ENCODE peak calls at places on chromosomes 13 and 19, in eight cellular contexts. A, Y, K, E, S, J, V and I are unnamed samples.

GRCh38 chr19:37950471-37951175 is 43.6 kb downstream of the SIPA1L3 start:
- DNase-seq in E (no peak), K (no peak), A (no peak), S (no peak), Y (no peak), V (no peak), J (no peak), I (no peak)

GRCh38 chr13:24644051-24644450 is 36.2 kb upstream of the ATP12A start:
- DNase-seq in A (no peak), E (no peak), K (no peak), J (peak), V (no peak), Y (no peak), S (no peak), I (peak)

GRCh38 chr19:39167461-39168257 is 29.1 kb upstream of the NCCRP1 start:
- DNase-seq in E (no peak), K (no peak), S (peak), Y (no peak), V (no peak), A (no peak), J (no peak), I (no peak)

GRCh38 chr13:29319451-29319850 is 276.0 kb downstream of the SLC7A1 start:
- DNase-seq in V (no peak), J (no peak), K (no peak), Y (no peak), E (no peak), A (no peak), S (no peak), I (no peak)

GRCh38 chr13:113414335-113414734 is 39.0 kb downstream of the ADPRHL1 start:
- DNase-seq in V (no peak), A (no peak), S (no peak), Y (no peak), K (no peak), J (no peak), E (no peak), I (no peak)

GRCh38 chr19:7483720-7484201 is 5.1 kb downstream of the PEX11G start:
- DNase-seq in K (no peak), V (no peak), S (no peak), A (no peak), E (no peak), Y (no peak), J (no peak), I (peak)

GRCh38 chr19:55258476-55258827 is 365 bp downstream of the PPP6R1 start:
- DNase-seq in A (no peak), V (no peak), E (no peak), Y (no peak), K (no peak), S (no peak), J (no peak), I (no peak)

GRCh38 chr19:16376649-16377048 is 52.0 kb downstream of the KLF2 start:
- DNase-seq in J (no peak), Y (no peak), K (no peak), V (no peak), A (no peak), S (peak), E (peak), I (no peak)

GRCh38 chr13:109093988-109094387 is 464.6 kb downstream of the MYO16 start:
- DNase-seq in E (peak), K (no peak), V (no peak), A (no peak), J (no peak), S (no peak), Y (no peak), I (no peak)

GRCh38 chr19:58558066-58558622 is at the start of gene UBE2M:
- DNase-seq in E (no peak), Y (no peak), V (no peak), K (no peak), J (no peak), A (no peak), S (no peak), I (peak)

GRCh38 chr19:16041571-16042386 is 34.5 kb upstream of the TPM4 start:
- DNase-seq in K (peak), Y (no peak), A (peak), V (no peak), J (peak), S (peak), E (peak), I (peak)

GRCh38 chr19:13099073-13099999 is 3.3 kb downstream of the LYL1 start:
- DNase-seq in K (no peak), J (no peak), V (no peak), E (peak), S (no peak), Y (no peak), A (peak), I (peak)

GRCh38 chr13:40813662-40814454 is 24.4 kb downstream of the SLC25A15 start:
- DNase-seq in E (peak), S (peak), V (no peak), A (no peak), Y (no peak), K (no peak), J (peak), I (peak)

GRCh38 chr13:98478134-98479129 is 98.5 kb downstream of the STK24 start:
- DNase-seq in E (no peak), Y (no peak), V (peak), S (no peak), J (peak), K (no peak), A (no peak), I (peak)

GRCh38 chr19:30784850-30785459 is 412.8 kb downstream of the ZNF536 start:
- DNase-seq in V (no peak), A (no peak), J (peak), Y (no peak), K (no peak), E (peak), S (no peak), I (peak)

GRCh38 chr13:71046360-71047079 is 820.5 kb downstream of the DACH1 start:
- DNase-seq in A (no peak), V (no peak), Y (no peak), J (no peak), E (no peak), S (no peak), K (no peak), I (no peak)

GRCh38 chr19:18377026-18377425 is 8.9 kb upstream of the GDF15 start:
- DNase-seq in A (no peak), K (no peak), Y (no peak), E (no peak), S (no peak), J (no peak), V (no peak), I (no peak)

GRCh38 chr19:45442927-45443461 is 19.3 kb upstream of the ERCC1 start:
- DNase-seq in E (peak), Y (no peak), S (no peak), A (peak), K (no peak), V (no peak), J (peak), I (peak)

GRCh38 chr19:5540208-5540607 is 27.5 kb downstream of the TINCR start:
- DNase-seq in V (no peak), Y (no peak), J (no peak), S (no peak), A (no peak), K (no peak), E (no peak), I (no peak)

GRCh38 chr13:30169442-30169841 is 137.9 kb downstream of the KATNAL1 start:
- DNase-seq in E (no peak), K (no peak), Y (no peak), V (no peak), A (no peak), J (no peak), S (no peak), I (no peak)

GRCh38 chr19:51514866-51515481 is 13.4 kb upstream of the SIGLEC12 start:
- DNase-seq in E (peak), A (peak), S (peak), Y (peak), K (peak), J (peak), V (peak), I (peak)

GRCh38 chr19:632228-633067 is 889 bp downstream of the POLRMT start:
- DNase-seq in V (no peak), K (no peak), Y (no peak), A (no peak), E (peak), S (peak), J (peak), I (peak)

GRCh38 chr13:64925727-64926126 is 2304.4 kb downstream of the PCDH9 start:
- DNase-seq in S (no peak), V (no peak), Y (no peak), E (no peak), J (no peak), A (no peak), K (no peak), I (no peak)

GRCh38 chr13:110187501-110188161 is 119.3 kb downstream of the COL4A1 start:
- DNase-seq in S (peak), V (no peak), E (no peak), K (no peak), J (peak), Y (no peak), A (no peak), I (peak)

GRCh38 chr13:104098421-104098820 is 1032.2 kb upstream of the SLC10A2 start:
- DNase-seq in A (no peak), E (no peak), S (no peak), J (no peak), K (no peak), Y (no peak), V (no peak), I (no peak)